ENCODE peak calls at places on chromosome 14, in six cellular contexts. B, M, N, U, G and W are unnamed samples.

GRCh38 chr14:85254718-85255117 is 275.2 kb upstream of the FLRT2 start:
- DNase-seq in B (no peak), M (peak), N (no peak), U (no peak), G (no peak), W (no peak)

GRCh38 chr14:100679707-100680438 is 46.8 kb upstream of the DLK1 start:
- DNase-seq in B (no peak), M (no peak), N (no peak), U (no peak), G (no peak), W (no peak)

GRCh38 chr14:75204106-75204505 is 27.7 kb upstream of the TMED10 start:
- DNase-seq in B (no peak), M (no peak), N (no peak), U (no peak), G (no peak), W (no peak)

GRCh38 chr14:22159049-22159448 is 430.0 kb downstream of the DAD1 start:
- DNase-seq in B (no peak), M (no peak), N (no peak), U (no peak), G (no peak), W (no peak)

GRCh38 chr14:76376001-76376404 is at the start of gene ESRRB:
- DNase-seq in B (peak), M (no peak), N (no peak), U (no peak), G (peak), W (peak)

GRCh38 chr14:101113108-101113612 is 209.6 kb upstream of the RTL1 start:
- DNase-seq in B (peak), M (no peak), N (no peak), U (no peak), G (no peak), W (no peak)

GRCh38 chr14:31206536-31207286 is 882 bp downstream of the HECTD1 start:
- DNase-seq in B (peak), M (no peak), N (peak), U (peak), G (peak), W (peak)

GRCh38 chr14:102737402-102738372 is 39.6 kb upstream of the TRAF3 start:
- DNase-seq in B (no peak), M (no peak), N (no peak), U (no peak), G (no peak), W (no peak)

GRCh38 chr14:73125169-73125588 is 11.1 kb upstream of the PSEN1 start:
- DNase-seq in B (peak), M (no peak), N (no peak), U (no peak), G (no peak), W (no peak)

GRCh38 chr14:76926521-76927251 is 100.5 kb downstream of the LRRC74A start:
- DNase-seq in B (peak), M (peak), N (peak), U (peak), G (no peak), W (peak)

GRCh38 chr14:31189346-31190219 is 18.0 kb downstream of the HECTD1 start:
- DNase-seq in B (no peak), M (no peak), N (no peak), U (no peak), G (no peak), W (no peak)

GRCh38 chr14:69522026-69522425 is 37.5 kb downstream of the PLEKHD1 start:
- DNase-seq in B (no peak), M (no peak), N (no peak), U (no peak), G (no peak), W (no peak)

GRCh38 chr14:89921896-89922548 is 32.5 kb downstream of the EFCAB11 start:
- DNase-seq in B (no peak), M (peak), N (no peak), U (no peak), G (no peak), W (no peak)

GRCh38 chr14:30496852-30497251 is 62.1 kb upstream of the G2E3 start:
- DNase-seq in B (no peak), M (no peak), N (no peak), U (no peak), G (no peak), W (no peak)

GRCh38 chr14:54797556-54797955 is 105.1 kb downstream of the GCH1 start:
- DNase-seq in B (no peak), M (no peak), N (no peak), U (no peak), G (no peak), W (no peak)

GRCh38 chr14:89384023-89384422 is 33.0 kb downstream of the FOXN3 start:
- DNase-seq in B (peak), M (no peak), N (no peak), U (peak), G (no peak), W (no peak)

GRCh38 chr14:91140672-91141071 is 26.8 kb downstream of the DGLUCY start:
- DNase-seq in B (peak), M (no peak), N (peak), U (no peak), G (no peak), W (no peak)

GRCh38 chr14:80638620-80639215 is 302.8 kb downstream of the CEP128 start:
- DNase-seq in B (no peak), M (no peak), N (no peak), U (no peak), G (no peak), W (no peak)

GRCh38 chr14:70755655-70756054 is 53.7 kb downstream of the MAP3K9 start:
- DNase-seq in B (no peak), M (no peak), N (no peak), U (no peak), G (no peak), W (no peak)

GRCh38 chr14:51157012-51157411 is 62.1 kb upstream of the TRIM9 start:
- DNase-seq in B (no peak), M (no peak), N (no peak), U (no peak), G (no peak), W (no peak)

GRCh38 chr14:67763158-67763822 is 53.1 kb downstream of the ZFYVE26 start:
- DNase-seq in B (no peak), M (no peak), N (no peak), U (no peak), G (no peak), W (no peak)

GRCh38 chr14:89243286-89243685 is 173.7 kb downstream of the FOXN3 start:
- DNase-seq in B (no peak), M (no peak), N (no peak), U (no peak), G (no peak), W (no peak)

GRCh38 chr14:68789002-68789797 is 3.7 kb downstream of the ZFP36L1 start:
- DNase-seq in B (peak), M (no peak), N (peak), U (no peak), G (peak), W (peak)

GRCh38 chr14:75274899-75275569 is 3.6 kb upstream of the FOS start:
- DNase-seq in B (peak), M (no peak), N (peak), U (peak), G (peak), W (no peak)

GRCh38 chr14:35985504-35986218 is 159.5 kb downstream of the BRMS1L start:
- DNase-seq in B (no peak), M (no peak), N (no peak), U (no peak), G (no peak), W (no peak)

GRCh38 chr14:64260418-64260817 is 33.8 kb downstream of the ESR2 start:
- DNase-seq in B (no peak), M (no peak), N (no peak), U (no peak), G (no peak), W (no peak)

GRCh38 chr14:23056257-23056955 is 914 bp downstream of the CDH24 start:
- DNase-seq in B (peak), M (no peak), N (peak), U (peak), G (no peak), W (peak)

GRCh38 chr14:86321151-86321550 is 791.2 kb downstream of the FLRT2 start:
- DNase-seq in B (no peak), M (no peak), N (no peak), U (no peak), G (no peak), W (no peak)